ENCODE peak calls at places on chromosomes 11 and 22, in ten cellular contexts. One of them, this sample, is unnamed.

GRCh38 chr11:15920856-15921629 is 435.3 kb downstream of the SOX6 start:
- DNase-seq in A673: no peak
- DNase-seq in left lung: no peak
- DNase-seq in heart right ventricle: peak; percentile 46
- DNase-seq in heart left ventricle: peak; percentile 26
- DNase-seq in IMR-90: peak; percentile 8
- DNase-seq in ovary: no peak
- DNase-seq in left ventricle myocardium inferior: peak; percentile 46
- DNase-seq in Panc1: no peak
- DNase-seq in H9: no peak
- DNase-seq in this sample: no peak

GRCh38 chr11:47918882-47919495 is 61.4 kb upstream of the PTPRJ start:
- DNase-seq in A673: peak; percentile 52
- DNase-seq in left lung: no peak
- DNase-seq in heart right ventricle: no peak
- DNase-seq in heart left ventricle: no peak
- DNase-seq in IMR-90: peak; percentile 60
- DNase-seq in ovary: no peak
- DNase-seq in left ventricle myocardium inferior: no peak
- DNase-seq in Panc1: no peak
- DNase-seq in H9: no peak
- DNase-seq in this sample: no peak

GRCh38 chr11:105168457-105168856 is 28.9 kb upstream of the CARD18 start:
- DNase-seq in A673: no peak
- DNase-seq in left lung: no peak
- DNase-seq in heart right ventricle: no peak
- DNase-seq in heart left ventricle: no peak
- DNase-seq in IMR-90: peak; percentile 33
- DNase-seq in ovary: no peak
- DNase-seq in left ventricle myocardium inferior: no peak
- DNase-seq in Panc1: no peak
- DNase-seq in H9: no peak
- DNase-seq in this sample: no peak

GRCh38 chr11:59756845-59757244 is 1.7 kb downstream of the STX3 start:
- DNase-seq in A673: no peak
- DNase-seq in left lung: no peak
- DNase-seq in heart right ventricle: no peak
- DNase-seq in heart left ventricle: no peak
- DNase-seq in IMR-90: peak; percentile 15
- DNase-seq in ovary: no peak
- DNase-seq in left ventricle myocardium inferior: no peak
- DNase-seq in Panc1: no peak
- DNase-seq in H9: peak; percentile 38
- DNase-seq in this sample: no peak

GRCh38 chr22:38230108-38230825 is 28.5 kb downstream of the MAFF start:
- DNase-seq in A673: peak; percentile 62
- DNase-seq in left lung: no peak
- DNase-seq in heart right ventricle: no peak
- DNase-seq in heart left ventricle: no peak
- DNase-seq in IMR-90: no peak
- DNase-seq in ovary: no peak
- DNase-seq in left ventricle myocardium inferior: peak; percentile 61
- DNase-seq in Panc1: no peak
- DNase-seq in H9: peak; percentile 70
- DNase-seq in this sample: no peak

GRCh38 chr11:46378811-46379482 is 2.5 kb upstream of the MDK start:
- DNase-seq in A673: no peak
- DNase-seq in left lung: no peak
- DNase-seq in heart right ventricle: peak; percentile 20
- DNase-seq in heart left ventricle: no peak
- DNase-seq in IMR-90: no peak
- DNase-seq in ovary: peak; percentile 52
- DNase-seq in left ventricle myocardium inferior: no peak
- DNase-seq in Panc1: no peak
- DNase-seq in H9: no peak
- DNase-seq in this sample: no peak

GRCh38 chr11:60870276-60870675 is 2.9 kb downstream of the ZP1 start:
- DNase-seq in A673: no peak
- DNase-seq in left lung: no peak
- DNase-seq in heart right ventricle: no peak
- DNase-seq in heart left ventricle: no peak
- DNase-seq in IMR-90: no peak
- DNase-seq in ovary: no peak
- DNase-seq in left ventricle myocardium inferior: no peak
- DNase-seq in Panc1: no peak
- DNase-seq in H9: no peak
- DNase-seq in this sample: no peak

GRCh38 chr22:24005201-24005600 is at the start of gene GSTT4:
- DNase-seq in A673: no peak
- DNase-seq in left lung: peak; percentile 69
- DNase-seq in heart right ventricle: peak; percentile 86
- DNase-seq in heart left ventricle: peak; percentile 72
- DNase-seq in IMR-90: no peak
- DNase-seq in ovary: no peak
- DNase-seq in left ventricle myocardium inferior: peak; percentile 88
- DNase-seq in Panc1: no peak
- DNase-seq in H9: no peak
- DNase-seq in this sample: no peak

GRCh38 chr11:103601230-103601846 is 435.1 kb upstream of the DDI1 start:
- DNase-seq in A673: peak; percentile 80
- DNase-seq in left lung: no peak
- DNase-seq in heart right ventricle: no peak
- DNase-seq in heart left ventricle: peak; percentile 12
- DNase-seq in IMR-90: peak; percentile 74
- DNase-seq in ovary: no peak
- DNase-seq in left ventricle myocardium inferior: no peak
- DNase-seq in Panc1: peak; percentile 24
- DNase-seq in H9: peak; percentile 48
- DNase-seq in this sample: no peak

GRCh38 chr11:84817998-84818397 is 809.1 kb downstream of the DLG2 start:
- DNase-seq in A673: peak; percentile 14
- DNase-seq in left lung: no peak
- DNase-seq in heart right ventricle: no peak
- DNase-seq in heart left ventricle: no peak
- DNase-seq in IMR-90: peak; percentile 5
- DNase-seq in ovary: no peak
- DNase-seq in left ventricle myocardium inferior: no peak
- DNase-seq in Panc1: no peak
- DNase-seq in H9: no peak
- DNase-seq in this sample: no peak

GRCh38 chr11:43646767-43647166 is 33.8 kb upstream of the HSD17B12 start:
- DNase-seq in A673: no peak
- DNase-seq in left lung: no peak
- DNase-seq in heart right ventricle: no peak
- DNase-seq in heart left ventricle: no peak
- DNase-seq in IMR-90: no peak
- DNase-seq in ovary: no peak
- DNase-seq in left ventricle myocardium inferior: no peak
- DNase-seq in Panc1: no peak
- DNase-seq in H9: no peak
- DNase-seq in this sample: no peak

GRCh38 chr11:128302425-128303186 is 284.8 kb downstream of the ETS1 start:
- DNase-seq in A673: no peak
- DNase-seq in left lung: no peak
- DNase-seq in heart right ventricle: no peak
- DNase-seq in heart left ventricle: no peak
- DNase-seq in IMR-90: no peak
- DNase-seq in ovary: no peak
- DNase-seq in left ventricle myocardium inferior: no peak
- DNase-seq in Panc1: no peak
- DNase-seq in H9: no peak
- DNase-seq in this sample: peak; percentile 60

GRCh38 chr22:47625531-47626427 is 863.3 kb downstream of the TBC1D22A start:
- DNase-seq in A673: no peak
- DNase-seq in left lung: no peak
- DNase-seq in heart right ventricle: no peak
- DNase-seq in heart left ventricle: peak; percentile 2
- DNase-seq in IMR-90: no peak
- DNase-seq in ovary: no peak
- DNase-seq in left ventricle myocardium inferior: no peak
- DNase-seq in Panc1: no peak
- DNase-seq in H9: peak; percentile 14
- DNase-seq in this sample: no peak

GRCh38 chr22:29269230-29269604 is 1.1 kb downstream of the EWSR1 start:
- DNase-seq in A673: no peak
- DNase-seq in left lung: no peak
- DNase-seq in heart right ventricle: no peak
- DNase-seq in heart left ventricle: no peak
- DNase-seq in IMR-90: no peak
- DNase-seq in ovary: no peak
- DNase-seq in left ventricle myocardium inferior: no peak
- DNase-seq in Panc1: no peak
- DNase-seq in H9: no peak
- DNase-seq in this sample: no peak

GRCh38 chr11:87560352-87560751 is 522.6 kb downstream of the TMEM135 start:
- DNase-seq in A673: no peak
- DNase-seq in left lung: no peak
- DNase-seq in heart right ventricle: no peak
- DNase-seq in heart left ventricle: no peak
- DNase-seq in IMR-90: no peak
- DNase-seq in ovary: no peak
- DNase-seq in left ventricle myocardium inferior: no peak
- DNase-seq in Panc1: no peak
- DNase-seq in H9: no peak
- DNase-seq in this sample: no peak

GRCh38 chr22:27754247-27754887 is 47.2 kb downstream of the MN1 start:
- DNase-seq in A673: peak; percentile 76
- DNase-seq in left lung: no peak
- DNase-seq in heart right ventricle: no peak
- DNase-seq in heart left ventricle: no peak
- DNase-seq in IMR-90: no peak
- DNase-seq in ovary: no peak
- DNase-seq in left ventricle myocardium inferior: no peak
- DNase-seq in Panc1: no peak
- DNase-seq in H9: no peak
- DNase-seq in this sample: no peak

GRCh38 chr22:30970356-30970746 is 1.3 kb downstream of the TUG1 start:
- DNase-seq in A673: no peak
- DNase-seq in left lung: no peak
- DNase-seq in heart right ventricle: no peak
- DNase-seq in heart left ventricle: no peak
- DNase-seq in IMR-90: no peak
- DNase-seq in ovary: no peak
- DNase-seq in left ventricle myocardium inferior: no peak
- DNase-seq in Panc1: no peak
- DNase-seq in H9: no peak
- DNase-seq in this sample: no peak
- H3K9me3 ChIP-seq in A673: peaks cover 69% of the 10 kb centered on the region
- H3K9me3 ChIP-seq in left lung: peaks cover 7% of the 10 kb centered on the region
- H3K9me3 ChIP-seq in heart right ventricle: peaks cover 68% of the 10 kb centered on the region
- H3K9me3 ChIP-seq in heart left ventricle: peaks cover 53% of the 10 kb centered on the region
- H3K9me3 ChIP-seq in IMR-90: peaks cover 14% of the 10 kb centered on the region
- H3K9me3 ChIP-seq in ovary: no peaks in the 10 kb centered on the region
- H3K9me3 ChIP-seq in left ventricle myocardium inferior: peaks cover 68% of the 10 kb centered on the region
- H3K9me3 ChIP-seq in Panc1: peaks cover 45% of the 10 kb centered on the region
- H3K9me3 ChIP-seq in H9: peaks cover 3% of the 10 kb centered on the region
- H3K9me3 ChIP-seq in this sample: peaks cover 34% of the 10 kb centered on the region

GRCh38 chr22:46574438-46574992 is 37.1 kb upstream of the CELSR1 start:
- DNase-seq in A673: no peak
- DNase-seq in left lung: peak; percentile 53
- DNase-seq in heart right ventricle: no peak
- DNase-seq in heart left ventricle: no peak
- DNase-seq in IMR-90: no peak
- DNase-seq in ovary: no peak
- DNase-seq in left ventricle myocardium inferior: peak; percentile 6
- DNase-seq in Panc1: no peak
- DNase-seq in H9: no peak
- DNase-seq in this sample: no peak
- H3K9me3 ChIP-seq in A673: peaks cover 8% of the 10 kb centered on the region
- H3K9me3 ChIP-seq in left lung: peaks cover 14% of the 10 kb centered on the region
- H3K9me3 ChIP-seq in heart right ventricle: peaks cover 19% of the 10 kb centered on the region
- H3K9me3 ChIP-seq in heart left ventricle: peaks cover 14% of the 10 kb centered on the region
- H3K9me3 ChIP-seq in IMR-90: peaks cover 17% of the 10 kb centered on the region
- H3K9me3 ChIP-seq in ovary: no peaks in the 10 kb centered on the region
- H3K9me3 ChIP-seq in left ventricle myocardium inferior: peaks cover 20% of the 10 kb centered on the region
- H3K9me3 ChIP-seq in Panc1: no peaks in the 10 kb centered on the region
- H3K9me3 ChIP-seq in H9: no peaks in the 10 kb centered on the region
- H3K9me3 ChIP-seq in this sample: peaks cover 3% of the 10 kb centered on the region

DNA sequence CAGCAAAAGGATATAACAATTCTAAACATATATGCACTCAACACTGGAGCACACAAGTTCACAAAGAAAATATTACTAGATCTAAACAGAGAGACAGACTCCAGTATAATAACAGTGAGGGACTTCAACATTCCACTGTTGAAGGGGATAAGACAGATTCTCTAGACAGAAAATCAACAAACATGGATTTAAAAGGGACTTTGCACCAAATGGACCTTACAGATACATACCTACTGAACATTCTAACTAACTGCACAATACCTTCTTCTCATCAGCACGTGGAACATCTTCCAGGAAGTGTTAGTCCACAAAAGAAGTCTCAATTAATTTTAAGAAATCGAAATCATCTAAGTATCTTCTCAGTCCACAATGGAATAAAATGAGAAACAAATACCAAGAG is 26.6 kb downstream of the RSF1 start:
- DNase-seq in A673: no peak
- DNase-seq in left lung: no peak
- DNase-seq in heart right ventricle: no peak
- DNase-seq in heart left ventricle: no peak
- DNase-seq in IMR-90: no peak
- DNase-seq in ovary: no peak
- DNase-seq in left ventricle myocardium inferior: no peak
- DNase-seq in Panc1: no peak
- DNase-seq in H9: no peak
- DNase-seq in this sample: no peak
- H3K9me3 ChIP-seq in A673: peaks cover 5% of the 10 kb centered on the region
- H3K9me3 ChIP-seq in left lung: peaks cover 5% of the 10 kb centered on the region
- H3K9me3 ChIP-seq in heart right ventricle: peaks cover 3% of the 10 kb centered on the region
- H3K9me3 ChIP-seq in heart left ventricle: no peaks in the 10 kb centered on the region
- H3K9me3 ChIP-seq in IMR-90: no peaks in the 10 kb centered on the region
- H3K9me3 ChIP-seq in ovary: no peaks in the 10 kb centered on the region
- H3K9me3 ChIP-seq in left ventricle myocardium inferior: peaks cover 5% of the 10 kb centered on the region
- H3K9me3 ChIP-seq in Panc1: no peaks in the 10 kb centered on the region
- H3K9me3 ChIP-seq in H9: no peaks in the 10 kb centered on the region
- H3K9me3 ChIP-seq in this sample: no peaks in the 10 kb centered on the region

GRCh38 chr11:114621072-114621471 is 25.5 kb upstream of the NXPE4 start:
- DNase-seq in A673: no peak
- DNase-seq in left lung: no peak
- DNase-seq in heart right ventricle: no peak
- DNase-seq in heart left ventricle: no peak
- DNase-seq in IMR-90: no peak
- DNase-seq in ovary: no peak
- DNase-seq in left ventricle myocardium inferior: no peak
- DNase-seq in Panc1: no peak
- DNase-seq in H9: no peak
- DNase-seq in this sample: no peak
- H3K9me3 ChIP-seq in A673: peaks cover 25% of the 10 kb centered on the region
- H3K9me3 ChIP-seq in left lung: peaks cover 65% of the 10 kb centered on the region
- H3K9me3 ChIP-seq in heart right ventricle: peaks cover 46% of the 10 kb centered on the region
- H3K9me3 ChIP-seq in heart left ventricle: peaks cover 64% of the 10 kb centered on the region
- H3K9me3 ChIP-seq in IMR-90: no peaks in the 10 kb centered on the region
- H3K9me3 ChIP-seq in ovary: no peaks in the 10 kb centered on the region
- H3K9me3 ChIP-seq in left ventricle myocardium inferior: peaks cover 17% of the 10 kb centered on the region
- H3K9me3 ChIP-seq in Panc1: no peaks in the 10 kb centered on the region
- H3K9me3 ChIP-seq in H9: peaks cover 12% of the 10 kb centered on the region
- H3K9me3 ChIP-seq in this sample: peaks cover 4% of the 10 kb centered on the region

This sample was measured in T-helper 17 cell.